ENCODE peak calls at places on chromosome 3, in four cellular contexts. One of them, this sample, is unnamed.

GRCh38 chr3:104279617-104280016 is 1087.1 kb upstream of the ALCAM start:
- DNase-seq in A549: no peak
- DNase-seq in breast epithelium: no peak
- DNase-seq in IMR-90: peak
- DNase-seq in this sample: no peak

GRCh38 chr3:100425321-100425720 is 24.0 kb downstream of the LNP1 start:
- DNase-seq in A549: no peak
- DNase-seq in breast epithelium: no peak
- DNase-seq in IMR-90: no peak
- DNase-seq in this sample: no peak

GRCh38 chr3:197936819-197937384 is 13.1 kb upstream of the RPL35A start:
- DNase-seq in A549: no peak
- DNase-seq in breast epithelium: no peak
- DNase-seq in IMR-90: peak
- DNase-seq in this sample: no peak

GRCh38 chr3:16390581-16390980 is 122.9 kb downstream of the RFTN1 start:
- DNase-seq in A549: no peak
- DNase-seq in breast epithelium: no peak
- DNase-seq in IMR-90: no peak
- DNase-seq in this sample: no peak

GRCh38 chr3:21621396-21621695 is 129.7 kb downstream of the ZNF385D start:
- DNase-seq in A549: peak
- DNase-seq in breast epithelium: no peak
- DNase-seq in IMR-90: peak
- DNase-seq in this sample: no peak

GRCh38 chr3:107796786-107797185 is 274.0 kb downstream of the BBX start:
- DNase-seq in A549: no peak
- DNase-seq in breast epithelium: no peak
- DNase-seq in IMR-90: peak
- DNase-seq in this sample: no peak

GRCh38 chr3:27626596-27627118 is 95.5 kb downstream of the EOMES start:
- DNase-seq in A549: no peak
- DNase-seq in breast epithelium: no peak
- DNase-seq in IMR-90: no peak
- DNase-seq in this sample: no peak

GRCh38 chr3:157261000-157261399 is 101.1 kb upstream of the CCNL1 start:
- DNase-seq in A549: no peak
- DNase-seq in breast epithelium: peak
- DNase-seq in IMR-90: no peak
- DNase-seq in this sample: no peak

GRCh38 chr3:70606018-70606417 is 293.6 kb upstream of the MDFIC2 start:
- DNase-seq in A549: no peak
- DNase-seq in breast epithelium: no peak
- DNase-seq in IMR-90: no peak
- DNase-seq in this sample: no peak

GRCh38 chr3:177106594-177106993 is 90.7 kb downstream of the TBL1XR1 start:
- DNase-seq in A549: no peak
- DNase-seq in breast epithelium: no peak
- DNase-seq in IMR-90: no peak
- DNase-seq in this sample: no peak

GRCh38 chr3:16467368-16467767 is 46.1 kb downstream of the RFTN1 start:
- DNase-seq in A549: no peak
- DNase-seq in breast epithelium: no peak
- DNase-seq in IMR-90: no peak
- DNase-seq in this sample: no peak

GRCh38 chr3:194755689-194756459 is 70.2 kb downstream of the FAM43A start:
- DNase-seq in A549: no peak
- DNase-seq in breast epithelium: no peak
- DNase-seq in IMR-90: no peak
- DNase-seq in this sample: no peak

GRCh38 chr3:135982922-135983581 is 17.5 kb downstream of the PPP2R3A start:
- DNase-seq in A549: no peak
- DNase-seq in breast epithelium: no peak
- DNase-seq in IMR-90: peak
- DNase-seq in this sample: no peak

GRCh38 chr3:165194477-165195135 is 1.6 kb downstream of the SLITRK3 start:
- DNase-seq in A549: no peak
- DNase-seq in breast epithelium: no peak
- DNase-seq in IMR-90: no peak
- DNase-seq in this sample: no peak

GRCh38 chr3:30516238-30516637 is 90.2 kb upstream of the TGFBR2 start:
- DNase-seq in A549: no peak
- DNase-seq in breast epithelium: no peak
- DNase-seq in IMR-90: peak
- DNase-seq in this sample: no peak

GRCh38 chr3:132006605-132007204 is 28.1 kb downstream of the CPNE4 start:
- DNase-seq in A549: peak
- DNase-seq in breast epithelium: no peak
- DNase-seq in IMR-90: peak
- DNase-seq in this sample: no peak

GRCh38 chr3:38521391-38521987 is 25.3 kb downstream of the EXOG start:
- DNase-seq in A549: peak
- DNase-seq in breast epithelium: peak
- DNase-seq in IMR-90: peak
- DNase-seq in this sample: peak

GRCh38 chr3:82087958-82088357 is 326.5 kb upstream of the GBE1 start:
- DNase-seq in A549: peak
- DNase-seq in breast epithelium: no peak
- DNase-seq in IMR-90: peak
- DNase-seq in this sample: no peak

GRCh38 chr3:168034152-168034928 is 61.4 kb downstream of the GOLIM4 start:
- DNase-seq in A549: no peak
- DNase-seq in breast epithelium: no peak
- DNase-seq in IMR-90: peak
- DNase-seq in this sample: no peak

GRCh38 chr3:182810574-182811268 is 17.4 kb downstream of the ATP11B start:
- DNase-seq in A549: no peak
- DNase-seq in breast epithelium: no peak
- DNase-seq in IMR-90: peak
- DNase-seq in this sample: no peak

GRCh38 chr3:59839283-59839682 is 789.5 kb upstream of the CFAP20DC start:
- DNase-seq in A549: no peak
- DNase-seq in breast epithelium: no peak
- DNase-seq in IMR-90: peak
- DNase-seq in this sample: no peak

GRCh38 chr3:160401301-160402095 is 2.0 kb downstream of the SMC4 start:
- DNase-seq in A549: peak
- DNase-seq in breast epithelium: no peak
- DNase-seq in IMR-90: peak
- DNase-seq in this sample: no peak

GRCh38 chr3:105823149-105823866 is 45.5 kb downstream of the CBLB start:
- DNase-seq in A549: peak
- DNase-seq in breast epithelium: no peak
- DNase-seq in IMR-90: peak
- DNase-seq in this sample: no peak

GRCh38 chr3:131008326-131008725 is 18.3 kb downstream of the ASTE1 start:
- DNase-seq in A549: no peak
- DNase-seq in breast epithelium: no peak
- DNase-seq in IMR-90: no peak
- DNase-seq in this sample: no peak

GRCh38 chr3:47464603-47465002 is 11.1 kb downstream of the SCAP start:
- DNase-seq in A549: no peak
- DNase-seq in breast epithelium: no peak
- DNase-seq in IMR-90: no peak
- DNase-seq in this sample: no peak

GRCh38 chr3:175885196-175885766 is 1026.1 kb downstream of the NAALADL2 start:
- DNase-seq in A549: no peak
- DNase-seq in breast epithelium: no peak
- DNase-seq in IMR-90: no peak
- DNase-seq in this sample: no peak

GRCh38 chr3:51930439-51930838 is 11.3 kb downstream of the RRP9 start:
- DNase-seq in A549: no peak
- DNase-seq in breast epithelium: no peak
- DNase-seq in IMR-90: no peak
- DNase-seq in this sample: no peak

GRCh38 chr3:66442254-66443249 is 58.3 kb downstream of the LRIG1 start:
- DNase-seq in A549: no peak
- DNase-seq in breast epithelium: peak
- DNase-seq in IMR-90: peak
- DNase-seq in this sample: no peak

GRCh38 chr3:131083190-131083863 is 56.6 kb downstream of the NEK11 start:
- DNase-seq in A549: no peak
- DNase-seq in breast epithelium: no peak
- DNase-seq in IMR-90: no peak
- DNase-seq in this sample: no peak

GRCh38 chr3:157089455-157090221 is 70.3 kb downstream of the CCNL1 start:
- DNase-seq in A549: peak
- DNase-seq in breast epithelium: peak
- DNase-seq in IMR-90: peak
- DNase-seq in this sample: no peak

GRCh38 chr3:36792342-36792741 is 28.0 kb upstream of the DCLK3 start:
- DNase-seq in A549: peak
- DNase-seq in breast epithelium: no peak
- DNase-seq in IMR-90: peak
- DNase-seq in this sample: no peak

GRCh38 chr3:124607163-124607562 is 123.1 kb upstream of the UMPS start:
- DNase-seq in A549: no peak
- DNase-seq in breast epithelium: no peak
- DNase-seq in IMR-90: peak
- DNase-seq in this sample: no peak

GRCh38 chr3:46705751-46706572 is 4.8 kb downstream of the TMIE start:
- DNase-seq in A549: no peak
- DNase-seq in breast epithelium: no peak
- DNase-seq in IMR-90: peak
- DNase-seq in this sample: no peak

GRCh38 chr3:105367063-105367405 is 325 bp downstream of the ALCAM start:
- DNase-seq in A549: no peak
- DNase-seq in breast epithelium: no peak
- DNase-seq in IMR-90: no peak
- DNase-seq in this sample: no peak

GRCh38 chr3:72571638-72572114 is 276.6 kb downstream of the SHQ1 start:
- DNase-seq in A549: no peak
- DNase-seq in breast epithelium: no peak
- DNase-seq in IMR-90: no peak
- DNase-seq in this sample: no peak

GRCh38 chr3:29693863-29694262 is 413.0 kb downstream of the RBMS3 start:
- DNase-seq in A549: peak
- DNase-seq in breast epithelium: no peak
- DNase-seq in IMR-90: peak
- DNase-seq in this sample: no peak

GRCh38 chr3:58776231-58776630 is 109.7 kb upstream of the FAM3D start:
- DNase-seq in A549: peak
- DNase-seq in breast epithelium: no peak
- DNase-seq in IMR-90: no peak
- DNase-seq in this sample: no peak
- TF ChIP-seq CTCF in A549: no peak
- TF ChIP-seq CTCF in breast epithelium: no peak
- TF ChIP-seq CTCF in IMR-90: no peak
- TF ChIP-seq CTCF in this sample: no peak

GRCh38 chr3:186220886-186221285 is 112.0 kb upstream of the ETV5 start:
- DNase-seq in A549: no peak
- DNase-seq in breast epithelium: peak
- DNase-seq in IMR-90: no peak
- DNase-seq in this sample: no peak
- TF ChIP-seq CTCF in A549: no peak
- TF ChIP-seq CTCF in breast epithelium: no peak
- TF ChIP-seq CTCF in IMR-90: no peak
- TF ChIP-seq CTCF in this sample: no peak

GRCh38 chr3:126078866-126079265 is 5.1 kb downstream of the SLC41A3 start:
- DNase-seq in A549: no peak
- DNase-seq in breast epithelium: no peak
- DNase-seq in IMR-90: no peak
- DNase-seq in this sample: no peak

GRCh38 chr3:126081618-126082333 is 2.1 kb downstream of the SLC41A3 start:
- DNase-seq in A549: peak
- DNase-seq in breast epithelium: peak
- DNase-seq in IMR-90: peak
- DNase-seq in this sample: no peak

GRCh38 chr3:126083138-126083445 is 832 bp downstream of the SLC41A3 start:
- DNase-seq in A549: no peak
- DNase-seq in breast epithelium: no peak
- DNase-seq in IMR-90: no peak
- DNase-seq in this sample: no peak

GRCh38 chr3:126082334-126083137 is 1.4 kb downstream of the SLC41A3 start:
- DNase-seq in A549: no peak
- DNase-seq in breast epithelium: no peak
- DNase-seq in IMR-90: no peak
- DNase-seq in this sample: no peak

DNA sequence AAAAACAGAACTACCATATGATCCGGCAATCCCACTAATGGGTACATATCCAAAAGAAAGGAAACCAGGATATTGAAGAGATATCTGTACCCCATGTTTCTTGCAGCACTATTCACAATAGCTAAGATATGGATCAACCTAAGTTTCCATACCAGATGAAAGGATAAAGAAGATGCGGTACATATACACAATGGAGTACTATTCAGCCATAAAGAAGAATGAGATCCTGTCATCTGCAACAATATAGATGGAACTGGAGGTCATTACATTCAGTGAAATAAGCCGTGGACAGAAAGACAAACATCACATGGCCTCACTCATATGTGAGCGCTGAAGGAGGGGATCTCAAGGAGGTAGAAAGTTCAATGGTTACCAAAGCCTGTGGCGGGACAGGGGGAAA is 3.0 kb downstream of the SLC41A3 start:
- DNase-seq in A549: no peak
- DNase-seq in breast epithelium: no peak
- DNase-seq in IMR-90: no peak
- DNase-seq in this sample: no peak
- TF ChIP-seq CTCF in A549: no peak
- TF ChIP-seq CTCF in breast epithelium: no peak
- TF ChIP-seq CTCF in IMR-90: no peak
- TF ChIP-seq CTCF in this sample: no peak

GRCh38 chr3:193502871-193503270 is 51.8 kb downstream of the ATP13A4 start:
- DNase-seq in A549: no peak
- DNase-seq in breast epithelium: no peak
- DNase-seq in IMR-90: no peak
- DNase-seq in this sample: no peak
- TF ChIP-seq CTCF in A549: no peak
- TF ChIP-seq CTCF in breast epithelium: no peak
- TF ChIP-seq CTCF in IMR-90: no peak
- TF ChIP-seq CTCF in this sample: no peak

DNA sequence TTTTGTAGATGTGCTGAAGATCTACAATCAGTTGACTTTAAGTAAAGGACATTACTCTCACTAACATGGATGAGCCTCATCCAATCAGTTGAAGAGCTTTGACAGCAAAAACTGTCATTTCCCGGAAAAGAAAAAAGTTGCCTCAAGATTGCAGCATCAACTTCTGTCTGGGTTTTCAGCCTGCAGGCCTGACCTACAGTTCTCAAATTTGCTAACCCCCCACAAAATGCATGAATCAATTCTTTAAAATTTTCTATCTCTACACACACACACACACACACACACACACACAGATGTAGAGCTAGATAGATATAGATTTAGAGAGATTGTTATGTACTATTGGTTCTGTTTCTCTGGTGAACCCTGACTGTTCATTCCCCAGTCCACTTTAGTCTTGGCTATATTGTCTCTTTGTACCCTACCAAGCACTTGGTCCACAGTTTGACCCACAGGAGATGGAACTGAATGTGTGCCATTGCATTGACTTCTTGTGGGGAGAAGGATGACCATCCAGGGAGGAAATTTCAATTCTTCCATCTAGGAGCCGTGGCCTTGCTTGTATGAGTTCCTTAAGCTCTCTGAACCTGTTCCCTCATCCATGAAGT is 228.3 kb downstream of the CLSTN2 start:
- DNase-seq in A549: no peak
- DNase-seq in breast epithelium: no peak
- DNase-seq in IMR-90: no peak
- DNase-seq in this sample: no peak
- TF ChIP-seq CTCF in A549: no peak
- TF ChIP-seq CTCF in breast epithelium: no peak
- TF ChIP-seq CTCF in IMR-90: no peak
- TF ChIP-seq CTCF in this sample: no peak

GRCh38 chr3:172333692-172334457 is 114.4 kb downstream of the GHSR start:
- DNase-seq in A549: no peak
- DNase-seq in breast epithelium: no peak
- DNase-seq in IMR-90: no peak
- DNase-seq in this sample: no peak
- TF ChIP-seq CTCF in A549: peak
- TF ChIP-seq CTCF in breast epithelium: no peak
- TF ChIP-seq CTCF in IMR-90: no peak
- TF ChIP-seq CTCF in this sample: no peak